ENCODE peak calls at places on chromosomes 16 and 17, in nine cellular contexts. K is aorta, L is HepG2, T is GM23338, J is coronary artery, S is cardiac muscle cell, I is esophagus squamous epithelium, A is body of pancreas, N is H1. M is an unnamed sample.
A peak's percentile ranks its signal among the peaks of the same experiment; 100 is the strongest.

GRCh38 chr16:19481291-19481690 is 40.6 kb downstream of the GDE1 start:
- DNase-seq in T (no peak), L (no peak), I (no peak), K (no peak), A (no peak), J (no peak), S (no peak), N (no peak), M (no peak)

GRCh38 chr17:17751489-17751995 is 70.3 kb downstream of the RAI1 start:
- DNase-seq in S (no peak), N (no peak), K (no peak), J (no peak), T (no peak), L (no peak), I (no peak), A (no peak), M (no peak)

GRCh38 chr17:16943541-16944333 is 28.2 kb downstream of the TNFRSF13B start:
- DNase-seq in I (no peak), K (peak; percentile 21), A (no peak), L (no peak), N (peak; percentile 33), T (no peak), S (no peak), J (peak; percentile 68), M (no peak)

GRCh38 chr16:29845656-29846055 is 17.4 kb downstream of the CDIPT start:
- DNase-seq in L (no peak), I (no peak), J (no peak), T (no peak), S (no peak), A (no peak), N (no peak), K (no peak), M (no peak)

GRCh38 chr17:2218426-2218825 is 85.2 kb downstream of the SMG6 start:
- DNase-seq in J (no peak), I (no peak), K (no peak), A (no peak), L (no peak), N (no peak), T (no peak), S (no peak), M (no peak)

GRCh38 chr17:34173221-34173620 is 81.9 kb upstream of the CCL2 start:
- DNase-seq in T (no peak), L (no peak), S (no peak), A (no peak), K (no peak), N (no peak), J (no peak), I (no peak), M (no peak)

GRCh38 chr16:58032710-58033293 is 7.2 kb downstream of the MMP15 start:
- DNase-seq in K (no peak), A (peak; percentile 80), I (no peak), N (no peak), J (no peak), L (no peak), S (peak; percentile 96), T (no peak), M (no peak)

GRCh38 chr16:88681084-88681680 is 5.1 kb downstream of the SNAI3 start:
- DNase-seq in A (peak; percentile 63), K (no peak), T (peak; percentile 76), J (no peak), I (no peak), N (peak; percentile 82), S (no peak), L (peak; percentile 60), M (no peak)

GRCh38 chr17:47654991-47655390 is 5.3 kb downstream of the KPNB1 start:
- DNase-seq in T (no peak), I (no peak), L (no peak), N (no peak), J (no peak), K (no peak), A (peak; percentile 19), S (no peak), M (no peak)

GRCh38 chr16:50781043-50781442 is 39.2 kb downstream of the CYLD start:
- DNase-seq in K (no peak), T (peak; percentile 81), I (no peak), N (no peak), A (no peak), J (no peak), L (no peak), S (no peak), M (peak; percentile 33)

GRCh38 chr17:8453326-8453725 is 17.6 kb downstream of the NDEL1 start:
- DNase-seq in K (no peak), T (no peak), L (no peak), A (no peak), I (no peak), N (no peak), S (no peak), J (no peak), M (no peak)

GRCh38 chr16:49023095-49023494 is 258.5 kb downstream of the CBLN1 start:
- DNase-seq in A (no peak), N (no peak), I (no peak), T (no peak), J (peak; percentile 11), K (no peak), L (no peak), S (no peak), M (no peak)

GRCh38 chr17:12064395-12064794 is 43.7 kb downstream of the MAP2K4 start:
- DNase-seq in K (no peak), J (no peak), N (no peak), A (no peak), T (no peak), S (no peak), I (no peak), L (no peak), M (no peak)

GRCh38 chr17:66715076-66715675 is 119.7 kb upstream of the CACNG5 start:
- DNase-seq in N (no peak), S (no peak), T (no peak), K (no peak), I (no peak), A (no peak), L (no peak), J (no peak), M (no peak)

GRCh38 chr17:45311762-45312476 is 4.9 kb downstream of the MAP3K14 start:
- DNase-seq in T (no peak), J (no peak), N (no peak), K (no peak), A (peak; percentile 80), I (no peak), S (peak; percentile 27), L (peak; percentile 96), M (no peak)

GRCh38 chr16:88758227-88758943 is 26.6 kb downstream of the PIEZO1 start:
- DNase-seq in T (no peak), J (no peak), L (no peak), I (no peak), S (no peak), N (no peak), A (no peak), K (no peak), M (no peak)

GRCh38 chr17:80264048-80264792 is 3.6 kb downstream of the RNF213 start:
- DNase-seq in I (no peak), L (no peak), N (no peak), S (no peak), T (no peak), J (no peak), A (no peak), K (no peak), M (no peak)

GRCh38 chr17:14300628-14301278 is at the start of gene HS3ST3B1:
- DNase-seq in L (peak; percentile 99), J (peak; percentile 90), I (peak; percentile 84), N (peak; percentile 98), S (peak; percentile 99), K (peak; percentile 98), T (peak; percentile 100), A (peak; percentile 98), M (peak; percentile 98)
- H3K27ac ChIP-seq in L (peak within 1 kb of the TSS; percentile 93), J (peak within 1 kb of the TSS; percentile 37), I (peak within 1 kb of the TSS; percentile 88), N (no peak within 1 kb of the TSS), S (peak within 1 kb of the TSS; percentile 1), K (no peak within 1 kb of the TSS), T (no peak within 1 kb of the TSS), A (peak within 1 kb of the TSS; percentile 68), M (no peak within 1 kb of the TSS)

DNA sequence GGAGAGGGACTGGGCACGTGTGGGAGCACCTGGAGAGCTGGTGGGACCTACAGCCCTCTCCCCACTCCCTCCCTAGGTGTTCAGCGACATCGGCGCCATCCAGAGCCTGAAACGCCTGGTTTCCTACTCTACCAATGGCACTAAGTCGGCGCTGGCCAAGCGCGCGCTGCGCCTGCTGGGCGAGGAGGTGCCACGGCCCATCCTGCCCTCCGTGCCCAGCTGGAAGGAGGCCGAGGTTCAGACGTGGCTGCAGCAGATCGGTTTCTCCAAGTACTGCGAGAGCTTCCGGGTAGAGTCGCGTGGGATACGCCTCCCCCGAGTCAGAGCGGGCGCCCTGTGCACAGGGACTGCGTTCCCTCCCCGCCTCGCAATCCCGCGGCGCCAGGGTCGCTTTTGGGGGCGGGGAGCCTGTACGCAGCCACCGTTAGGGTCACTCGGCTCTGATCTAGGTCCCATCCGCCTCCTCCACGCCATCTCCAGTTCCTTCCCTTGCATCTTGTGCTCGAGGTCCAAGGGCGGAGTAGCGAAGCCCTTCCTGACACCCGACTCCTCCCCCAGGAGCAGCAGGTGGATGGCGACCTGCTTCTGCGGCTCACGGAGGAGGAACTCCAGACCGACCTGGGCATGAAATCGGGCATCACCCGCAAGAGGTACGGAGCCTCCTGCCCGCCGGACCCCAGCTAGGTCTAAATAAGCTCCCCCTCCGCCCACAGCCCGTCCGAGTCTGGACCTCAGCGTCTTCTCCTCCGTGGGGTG is 13.0 kb downstream of the SARM1 start:
- DNase-seq in J (no peak), I (no peak), A (peak; percentile 90), T (peak; percentile 66), N (peak; percentile 77), L (no peak), K (peak; percentile 77), S (peak; percentile 48), M (no peak)
- H3K4me3 ChIP-seq in J (peak overlapping the region; percentile 65), I (peak overlapping the region; percentile 53), A (peak overlapping the region; percentile 51), T (peak overlapping the region; percentile 90), N (peak overlapping the region; percentile 32), L (no peak overlapping the region), K (no peak overlapping the region), S (peak overlapping the region; percentile 23), M (peak overlapping the region; percentile 56)

DNA sequence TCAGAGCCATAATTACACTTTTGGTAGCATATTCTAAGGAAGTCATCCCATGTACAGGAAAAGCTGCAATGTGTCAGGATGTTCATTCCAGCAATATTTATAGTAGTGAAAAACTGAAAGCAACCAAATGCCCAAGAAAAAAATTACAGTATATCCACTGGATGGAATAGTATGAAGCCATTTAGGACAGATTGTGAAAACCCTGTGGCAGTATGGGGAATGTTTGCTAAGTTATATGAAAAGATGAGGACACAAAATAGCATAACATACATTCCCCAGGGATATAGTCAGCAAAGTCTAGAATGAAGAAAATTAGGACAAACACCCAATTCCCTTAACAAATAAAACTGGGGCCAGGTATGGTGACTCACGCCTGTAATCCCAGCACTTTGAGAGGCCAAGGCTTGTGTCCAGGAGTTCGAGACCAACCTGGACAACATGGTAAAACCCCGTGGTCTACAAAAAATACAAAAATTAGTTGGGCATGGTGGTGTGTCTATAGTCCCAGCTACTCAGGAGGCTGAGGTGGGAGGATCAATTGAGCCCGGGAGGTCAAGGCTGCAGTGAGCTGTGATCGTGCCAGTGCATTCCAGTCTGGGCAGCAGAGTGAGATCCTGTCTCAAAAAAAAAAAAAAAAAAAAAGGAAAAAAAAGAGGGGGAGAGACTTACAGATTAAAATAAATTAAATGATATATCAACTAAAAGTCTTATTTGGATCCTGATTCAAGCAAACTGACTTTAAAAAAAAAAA is 2.3 kb downstream of the LRRC3C start:
- DNase-seq in L (peak; percentile 62), S (no peak), J (no peak), T (no peak), N (no peak), A (no peak), I (no peak), K (no peak), M (no peak)
- H3K27ac ChIP-seq in L (no peak overlapping the region), S (peak overlapping the region; percentile 35), J (peak overlapping the region; percentile 95), T (no peak overlapping the region), N (no peak overlapping the region), A (no peak overlapping the region), I (peak overlapping the region; percentile 93), K (peak overlapping the region; percentile 80), M (no peak overlapping the region)

GRCh38 chr17:4500188-4500565 is 1.5 kb downstream of the SPNS2 start:
- DNase-seq in S (no peak), J (no peak), A (no peak), I (no peak), N (no peak), T (no peak), K (no peak), L (no peak), M (no peak)
- H3K4me3 ChIP-seq in S (no peak overlapping the region), J (peak overlapping the region; percentile 69), A (peak overlapping the region; percentile 32), I (peak overlapping the region; percentile 49), N (peak overlapping the region; percentile 46), T (peak overlapping the region; percentile 72), K (no peak overlapping the region), L (no peak overlapping the region), M (no peak overlapping the region)